ENCODE peak calls at places on chromosomes 4 and X, in four cellular contexts. C is Panc1, O is left ventricle myocardium inferior, S is transverse colon. P is an unnamed sample.

GRCh38 chr4:102684605-102685052 is 76.1 kb downstream of the MANBA start:
- DNase-seq in O (no peak), S (no peak), C (no peak), P (no peak)

GRCh38 chrX:109533005-109533404 is 3.6 kb upstream of the NXT2 start:
- DNase-seq in O (no peak), C (no peak), S (no peak), P (no peak)

GRCh38 chrX:69197690-69198089 is 32.4 kb upstream of the PJA1 start:
- DNase-seq in S (no peak), C (no peak), O (no peak), P (no peak)

GRCh38 chrX:31331928-31332327 is 260.1 kb upstream of the FTHL17 start:
- DNase-seq in C (no peak), O (no peak), S (no peak), P (no peak)

GRCh38 chrX:15749642-15750610 is 11.9 kb downstream of the CA5B start:
- DNase-seq in S (peak), C (no peak), O (peak), P (no peak)

GRCh38 chrX:16592194-16592770 is 57.7 kb upstream of the S100G start:
- DNase-seq in S (no peak), C (no peak), O (no peak), P (no peak)

GRCh38 chr4:154781126-154781982 is at the start of gene RBM46:
- DNase-seq in O (no peak), C (no peak), S (no peak), P (no peak)

GRCh38 chr4:177077572-177077971 is 232.1 kb upstream of the NEIL3 start:
- DNase-seq in S (no peak), C (no peak), O (no peak), P (no peak)

GRCh38 chr4:180292339-180292738 is 1950.9 kb upstream of the TENM3 start:
- DNase-seq in C (no peak), O (no peak), S (no peak), P (no peak)

P was measured in endothelial cell.